ENCODE peak calls at places on chromosomes 5 and 9, in five cellular contexts. Q, Z, S, I and C are unnamed samples.
A peak's percentile ranks its signal among the peaks of the same experiment; 100 is the strongest.

GRCh38 chr5:41843456-41844112 is 26.6 kb downstream of the OXCT1 start:
- DNase-seq in Q (peak; percentile 82), Z (peak; percentile 66), S (peak; percentile 82), I (peak; percentile 84), C (peak; percentile 5)

GRCh38 chr5:68252678-68253520 is 37.3 kb downstream of the PIK3R1 start:
- DNase-seq in Q (peak; percentile 91), Z (peak; percentile 73), S (peak; percentile 82), I (peak; percentile 85), C (peak; percentile 70)

GRCh38 chr5:82467006-82467561 is 188.9 kb upstream of the RPS23 start:
- DNase-seq in Q (peak; percentile 70), Z (peak; percentile 18), S (peak; percentile 11), I (peak; percentile 49), C (no peak)

GRCh38 chr5:38189031-38189632 is 69.2 kb upstream of the EGFLAM start:
- DNase-seq in Q (no peak), Z (no peak), S (peak; percentile 22), I (no peak), C (no peak)

GRCh38 chr5:132979367-132979935 is 16.0 kb upstream of the AFF4 start:
- DNase-seq in Q (peak; percentile 71), Z (no peak), S (no peak), I (peak; percentile 65), C (no peak)

GRCh38 chr9:93635186-93636107 is 59.1 kb downstream of the PHF2 start:
- DNase-seq in Q (no peak), Z (no peak), S (no peak), I (no peak), C (no peak)

GRCh38 chr5:17317499-17317898 is 100.1 kb downstream of the BASP1 start:
- DNase-seq in Q (peak; percentile 21), Z (no peak), S (no peak), I (no peak), C (no peak)

GRCh38 chr5:78576376-78576775 is 72.2 kb downstream of the LHFPL2 start:
- DNase-seq in Q (no peak), Z (no peak), S (no peak), I (no peak), C (no peak)

GRCh38 chr5:131488463-131488862 is 146.6 kb downstream of the RAPGEF6 start:
- DNase-seq in Q (peak; percentile 41), Z (peak; percentile 45), S (no peak), I (peak; percentile 17), C (no peak)

GRCh38 chr9:133429641-133430161 is 7.5 kb downstream of the ADAMTS13 start:
- DNase-seq in Q (peak; percentile 52), Z (peak; percentile 8), S (peak; percentile 70), I (no peak), C (no peak)

GRCh38 chr9:6978591-6978990 is 220.8 kb downstream of the KDM4C start:
- DNase-seq in Q (no peak), Z (no peak), S (no peak), I (no peak), C (no peak)

GRCh38 chr5:135034186-135034962 is at the start of gene PITX1:
- DNase-seq in Q (peak; percentile 44), Z (no peak), S (peak; percentile 92), I (peak; percentile 40), C (no peak)

GRCh38 chr9:127928232-127929043 is 2.1 kb downstream of the PIP5KL1 start:
- DNase-seq in Q (peak; percentile 33), Z (no peak), S (no peak), I (no peak), C (no peak)

GRCh38 chr5:158546748-158547147 is 553.0 kb downstream of the EBF1 start:
- DNase-seq in Q (peak; percentile 53), Z (no peak), S (no peak), I (no peak), C (no peak)

GRCh38 chr9:135349963-135350360 is 129.6 kb upstream of the PPP1R26 start:
- DNase-seq in Q (no peak), Z (no peak), S (no peak), I (no peak), C (no peak)

GRCh38 chr5:102961671-102962070 is 158.3 kb downstream of the GIN1 start:
- DNase-seq in Q (no peak), Z (no peak), S (no peak), I (no peak), C (no peak)
- H2AFZ ChIP-seq in Q (no peak overlapping the region), Z (no peak overlapping the region), S (no peak overlapping the region), I (no peak overlapping the region), C (no peak overlapping the region)

GRCh38 chr5:56481998-56482698 is 249.0 kb upstream of the ANKRD55 start:
- DNase-seq in Q (peak; percentile 19), Z (no peak), S (no peak), I (peak; percentile 15), C (no peak)
- H3K4me3 ChIP-seq in Q (peak overlapping the region; percentile 79), Z (no peak overlapping the region), S (no peak overlapping the region), I (no peak overlapping the region), C (no peak overlapping the region)

DNA sequence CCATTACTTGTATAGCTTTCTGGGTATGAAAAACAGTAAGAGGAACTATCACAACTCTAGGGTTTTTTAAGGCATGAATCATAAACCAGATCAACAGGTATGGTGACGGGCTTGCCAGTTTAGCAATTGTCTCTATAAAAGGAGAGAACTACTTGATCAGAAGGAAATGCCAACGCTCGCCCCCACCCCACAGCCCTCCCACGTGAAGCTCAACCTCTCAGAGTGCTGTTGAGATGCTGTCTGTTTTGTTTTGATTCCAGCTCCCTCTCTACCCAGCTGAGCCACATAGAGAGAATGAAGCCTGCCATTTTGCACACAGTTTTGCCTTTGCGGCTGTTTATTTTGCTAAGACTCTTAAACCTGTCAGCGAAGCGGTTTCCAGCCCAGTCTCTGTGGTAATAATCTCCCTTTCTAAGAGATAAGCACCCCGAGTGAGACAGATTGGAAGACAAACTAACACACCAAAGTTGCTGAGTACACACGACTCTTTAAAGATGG is 257.9 kb upstream of the ANKRD55 start:
- DNase-seq in Q (no peak), Z (no peak), S (peak; percentile 53), I (no peak), C (peak; percentile 70)
- H3K27ac ChIP-seq in Q (no peak overlapping the region), Z (no peak overlapping the region), S (peak overlapping the region; percentile 64), I (no peak overlapping the region), C (no peak overlapping the region)

GRCh38 chr5:177510567-177511053 is 984 bp upstream of the DOK3 start:
- DNase-seq in Q (no peak), Z (no peak), S (no peak), I (no peak), C (peak; percentile 49)
- H2AFZ ChIP-seq in Q (no peak overlapping the region), Z (no peak overlapping the region), S (no peak overlapping the region), I (no peak overlapping the region), C (no peak overlapping the region)

DNA sequence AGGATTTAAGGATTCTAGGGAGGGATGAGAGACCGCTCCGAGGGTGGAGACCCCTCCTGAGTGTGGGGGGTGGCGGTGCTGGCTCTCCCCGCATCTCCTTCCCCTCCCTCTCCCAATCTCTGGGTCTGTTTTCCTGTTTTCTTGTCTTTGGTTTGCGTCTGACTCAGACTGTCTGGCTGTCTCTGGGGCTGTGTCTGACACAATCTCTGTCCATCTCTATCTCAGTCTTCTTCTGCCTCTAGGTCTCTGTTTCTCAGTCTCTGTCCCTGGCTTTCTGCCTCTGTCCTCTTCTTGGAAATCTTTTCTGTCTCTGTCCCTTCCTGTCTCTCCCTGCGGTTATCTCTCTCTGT is 196 bp upstream of the GRM6 start:
- DNase-seq in Q (peak; percentile 9), Z (no peak), S (no peak), I (no peak), C (no peak)
- H3K4me3 ChIP-seq in Q (no peak overlapping the region), Z (no peak overlapping the region), S (no peak overlapping the region), I (no peak overlapping the region), C (no peak overlapping the region)

GRCh38 chr5:124735169-124735858 is 11.1 kb downstream of the ZNF608 start:
- DNase-seq in Q (peak; percentile 89), Z (no peak), S (peak; percentile 80), I (peak; percentile 82), C (peak; percentile 79)
- H3K27ac ChIP-seq in Q (peak overlapping the region; percentile 81), Z (no peak overlapping the region), S (peak overlapping the region; percentile 77), I (peak overlapping the region; percentile 67), C (no peak overlapping the region)